ENCODE peak calls at places on chromosomes 5 and 9, in six cellular contexts. F is hepatocyte, P is thoracic aorta, I is H1, O is heart right ventricle, E is mesenchymal stem cell. U is an unnamed sample. For H3K27me3, the result is how much of the 10 kb centered on the place peaks cover.

GRCh38 chr9:123552530-123552929 is 196.5 kb downstream of the CRB2 start:
- DNase-seq in F (no peak), O (no peak), P (no peak), E (no peak), I (no peak), U (no peak)

GRCh38 chr9:80292231-80292630 is 720.5 kb downstream of the TLE4 start:
- DNase-seq in I (no peak), E (no peak), O (no peak), P (no peak), F (no peak), U (no peak)

GRCh38 chr9:18865542-18865941 is 167.5 kb downstream of the SAXO1 start:
- DNase-seq in E (no peak), P (no peak), O (no peak), F (no peak), I (no peak), U (peak)

GRCh38 chr9:96048954-96049831 is 173.7 kb downstream of the ERCC6L2 start:
- DNase-seq in O (peak), E (no peak), F (no peak), I (no peak), P (peak), U (no peak)

GRCh38 chr5:54259090-54259489 is 51.3 kb downstream of the ARL15 start:
- DNase-seq in I (no peak), F (no peak), E (peak), P (no peak), O (no peak), U (no peak)

GRCh38 chr9:109014267-109015025 is 1.1 kb upstream of the CTNNAL1 start:
- DNase-seq in O (peak), I (no peak), P (no peak), F (peak), E (peak), U (peak)

GRCh38 chr9:102975246-102975645 is 19.9 kb upstream of the CYLC2 start:
- DNase-seq in P (no peak), F (no peak), I (no peak), E (no peak), O (no peak), U (no peak)

GRCh38 chr5:3359642-3360041 is 236.0 kb upstream of the IRX1 start:
- DNase-seq in O (no peak), F (no peak), I (no peak), P (no peak), E (no peak), U (no peak)

GRCh38 chr9:113317777-113318176 is 14.6 kb upstream of the RNF183 start:
- DNase-seq in F (no peak), P (no peak), E (no peak), O (no peak), I (no peak), U (no peak)

GRCh38 chr5:177312649-177313181 is 1.0 kb upstream of the MXD3 start:
- DNase-seq in F (peak), I (no peak), P (no peak), O (no peak), E (no peak), U (no peak)

GRCh38 chr5:40984884-40985283 is 75.6 kb downstream of the C7 start:
- DNase-seq in O (no peak), E (peak), F (no peak), I (no peak), P (no peak), U (peak)

GRCh38 chr5:116411101-116411571 is 163.5 kb downstream of the SEMA6A start:
- DNase-seq in E (no peak), O (peak), I (no peak), P (no peak), F (no peak), U (no peak)

GRCh38 chr5:147661576-147661975 is 121.0 kb downstream of the JAKMIP2 start:
- DNase-seq in I (no peak), E (no peak), P (no peak), O (no peak), F (no peak), U (peak)

GRCh38 chr9:109286981-109287380 is 33.9 kb downstream of the EPB41L4B start:
- DNase-seq in I (no peak), E (no peak), O (no peak), P (no peak), F (no peak), U (peak)

GRCh38 chr9:105656131-105656921 is 5.9 kb upstream of the TAL2 start:
- DNase-seq in F (peak), I (no peak), E (no peak), P (no peak), O (peak), U (no peak)

DNA sequence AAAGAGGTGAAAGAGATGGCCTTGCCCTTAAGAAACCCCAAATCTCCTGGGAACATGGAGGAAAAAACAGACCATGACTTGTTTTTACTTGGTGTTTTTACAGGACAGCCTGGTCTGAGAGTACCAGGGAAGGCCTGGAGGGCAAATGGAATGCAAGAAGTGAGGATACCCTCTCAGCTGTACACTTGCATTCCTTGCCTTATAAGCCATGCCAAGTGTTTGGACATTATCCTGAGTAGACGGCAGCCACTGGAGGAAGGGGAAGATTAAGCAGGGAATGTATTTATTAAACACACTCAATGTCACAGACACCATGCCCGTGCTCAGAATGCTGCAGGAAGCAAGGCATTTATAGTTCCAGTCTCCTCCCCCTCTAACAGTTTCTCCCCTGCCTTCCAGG is 581.4 kb downstream of the CDK5RAP2 start:
- DNase-seq in F (no peak), E (no peak), I (no peak), O (no peak), P (no peak), U (no peak)
- H3K27me3 ChIP-seq in F (under half), E (under half), I (under half), O (under half), P (under half), U (under half)

GRCh38 chr9:136147890-136148714 is 29.4 kb upstream of the TMEM250 start:
- DNase-seq in O (no peak), I (no peak), E (no peak), F (no peak), P (no peak), U (no peak)

GRCh38 chr9:136145580-136145979 is 26.9 kb upstream of the TMEM250 start:
- DNase-seq in E (no peak), P (no peak), I (no peak), O (no peak), F (no peak), U (no peak)

GRCh38 chr9:136148766-136149165 is 30.1 kb upstream of the TMEM250 start:
- DNase-seq in O (no peak), E (no peak), F (no peak), I (no peak), P (no peak), U (no peak)

GRCh38 chr9:136146126-136147037 is 27.7 kb upstream of the TMEM250 start:
- DNase-seq in P (no peak), E (no peak), O (no peak), F (no peak), I (no peak), U (no peak)

DNA sequence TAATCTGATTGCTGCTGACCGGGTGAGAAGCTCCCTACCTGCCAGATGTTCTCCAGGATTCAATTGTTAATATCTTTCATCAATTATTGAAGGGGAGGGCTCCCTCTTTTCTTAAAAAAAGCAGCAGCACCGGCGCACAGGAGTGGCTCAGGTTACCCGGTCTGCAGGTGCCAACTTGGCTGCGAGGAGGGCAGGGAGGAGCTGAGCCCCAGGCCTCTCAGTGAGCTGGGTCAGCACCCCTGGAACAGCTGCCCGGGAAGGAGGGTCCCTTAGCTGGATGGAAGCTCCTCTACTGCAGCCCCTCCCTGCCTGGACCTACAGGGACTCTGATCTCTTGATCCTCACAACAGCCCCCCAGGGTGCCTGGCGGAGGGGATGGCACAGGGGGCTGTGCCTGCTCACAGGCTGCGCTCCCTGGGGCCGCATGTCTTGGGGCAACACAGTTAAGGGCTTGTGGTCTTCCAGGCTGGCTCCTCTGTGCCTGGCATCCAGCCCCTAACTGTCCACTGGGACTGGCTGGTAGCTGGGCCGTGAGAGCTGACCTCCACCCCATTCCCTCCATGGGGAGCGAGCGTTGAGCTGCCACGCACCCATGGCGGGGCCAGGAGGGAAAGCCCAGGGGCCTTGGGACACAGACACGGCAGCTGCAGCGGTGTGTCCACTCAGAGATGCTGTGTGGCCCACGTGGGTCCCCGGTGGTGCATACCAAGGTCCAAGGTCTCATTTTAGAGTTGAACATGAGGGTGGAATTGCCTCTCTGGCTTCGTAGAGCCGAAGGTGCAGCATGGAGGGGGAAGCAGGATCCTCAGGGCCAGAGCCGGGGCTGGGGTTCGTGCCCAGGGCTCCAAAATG is 28.6 kb upstream of the TMEM250 start:
- DNase-seq in P (no peak), O (no peak), I (no peak), E (no peak), F (no peak), U (no peak)
- H3K27me3 ChIP-seq in P (under half), O (half or more), I (under half), E (under half), F (under half), U (under half)

GRCh38 chr5:179346401-179346800 is 1.1 kb upstream of the ADAMTS2 start:
- DNase-seq in I (no peak), P (no peak), O (no peak), E (peak), F (no peak), U (no peak)
- H3K27me3 ChIP-seq in I (under half), P (under half), O (under half), E (half or more), F (under half), U (under half)

DNA sequence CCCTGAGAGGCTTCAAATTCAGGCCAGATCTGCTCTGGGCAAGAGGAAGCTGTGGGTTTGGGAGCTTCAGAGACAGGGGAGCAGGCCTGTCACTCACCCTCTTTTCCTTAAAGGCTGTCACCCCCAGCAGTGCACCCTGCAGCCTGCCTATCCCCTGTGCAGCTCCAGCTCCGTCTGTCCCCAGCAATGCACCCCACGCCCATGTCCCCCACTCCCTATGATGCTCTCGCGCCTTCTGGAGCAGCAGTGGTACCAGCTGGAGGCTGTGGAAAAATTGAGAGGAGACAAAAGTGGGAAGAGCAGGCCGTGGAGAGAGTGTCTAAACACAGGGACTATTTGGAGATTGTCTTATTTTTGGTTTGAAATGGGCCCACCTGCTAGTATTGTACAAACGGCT is 659 bp upstream of the DBH start:
- DNase-seq in I (no peak), E (no peak), O (no peak), P (no peak), F (no peak), U (no peak)
- H3K27me3 ChIP-seq in I (under half), E (half or more), O (under half), P (under half), F (under half), U (under half)

GRCh38 chr9:132147839-132148238 is 14.0 kb upstream of the NTNG2 start:
- DNase-seq in I (no peak), E (no peak), P (no peak), F (no peak), O (no peak), U (no peak)

GRCh38 chr9:132146015-132146414 is 15.8 kb upstream of the NTNG2 start:
- DNase-seq in P (no peak), O (no peak), I (no peak), E (no peak), F (no peak), U (no peak)

GRCh38 chr9:132144708-132145365 is 17.0 kb upstream of the NTNG2 start:
- DNase-seq in F (no peak), O (no peak), P (no peak), I (no peak), E (peak), U (peak)

GRCh38 chr9:132146575-132146974 is 15.3 kb upstream of the NTNG2 start:
- DNase-seq in I (no peak), F (no peak), O (no peak), P (no peak), E (no peak), U (no peak)

GRCh38 chr9:132147331-132147730 is 14.5 kb upstream of the NTNG2 start:
- DNase-seq in I (no peak), F (no peak), P (no peak), O (no peak), E (no peak), U (no peak)
- H3K27me3 ChIP-seq in I (under half), F (under half), P (under half), O (under half), E (half or more), U (half or more)

GRCh38 chr9:37010180-37010579 is 23.9 kb downstream of the PAX5 start:
- DNase-seq in F (no peak), P (no peak), E (no peak), I (no peak), O (no peak), U (no peak)
- H3K27me3 ChIP-seq in F (half or more), P (under half), E (half or more), I (under half), O (half or more), U (half or more)